ENCODE peak calls at places on chromosomes 6 and 20, in six cellular contexts. G is HepG2, F is endothelial cell of umbilical vein, J is trophoblast cell, B is HCT116, Z is neural progenitor cell. U is an unnamed sample.

GRCh38 chr6:142839686-142840040 is 105.3 kb downstream of the HIVEP2 start:
- DNase-seq in B (no peak), F (peak; percentile 18), G (no peak), J (no peak), Z (no peak), U (no peak)

GRCh38 chr6:97097068-97098047 is 172.8 kb downstream of the KLHL32 start:
- DNase-seq in F (peak; percentile 2), G (no peak), B (no peak), Z (no peak), J (no peak), U (peak; percentile 15)

GRCh38 chr6:119148102-119148824 is 69.8 kb upstream of the FAM184A start:
- DNase-seq in G (peak; percentile 79), J (peak; percentile 88), B (peak; percentile 62), Z (peak; percentile 63), F (peak; percentile 72), U (peak; percentile 79)

GRCh38 chr6:161151660-161152526 is 122.0 kb downstream of the AGPAT4 start:
- DNase-seq in Z (no peak), G (no peak), J (no peak), F (no peak), B (no peak), U (no peak)

GRCh38 chr6:38436726-38437465 is 202.8 kb downstream of the BTBD9 start:
- DNase-seq in B (peak; percentile 22), F (peak; percentile 65), Z (peak; percentile 12), J (no peak), G (no peak), U (peak; percentile 93)

GRCh38 chr6:43951756-43952675 is 175.2 kb downstream of the MRPL14 start:
- DNase-seq in Z (no peak), B (no peak), J (no peak), G (peak; percentile 31), F (no peak), U (no peak)

GRCh38 chr6:109872968-109873545 is 105.1 kb upstream of the GPR6 start:
- DNase-seq in G (no peak), J (no peak), Z (no peak), B (no peak), F (no peak), U (no peak)

GRCh38 chr6:15816661-15817060 is 153.8 kb upstream of the DTNBP1 start:
- DNase-seq in F (no peak), J (peak; percentile 85), Z (no peak), G (no peak), B (no peak), U (no peak)

GRCh38 chr20:24339179-24339578 is 130.2 kb upstream of the SYNDIG1 start:
- DNase-seq in G (no peak), F (no peak), J (no peak), Z (no peak), B (no peak), U (no peak)

GRCh38 chr6:100289285-100289684 is 175.4 kb downstream of the SIM1 start:
- DNase-seq in F (no peak), Z (no peak), J (no peak), B (no peak), G (peak; percentile 17), U (peak; percentile 61)

GRCh38 chr6:150881911-150882481 is 16.5 kb downstream of the MTHFD1L start:
- DNase-seq in B (no peak), J (peak; percentile 85), Z (peak; percentile 82), F (peak; percentile 98), G (peak; percentile 97), U (peak; percentile 88)
- H2AFZ ChIP-seq in B (no peak overlapping the region), J (no peak overlapping the region), Z (no peak overlapping the region), F (no peak overlapping the region), G (no peak overlapping the region), U (no peak overlapping the region)

GRCh38 chr6:150713876-150714275 is 114.2 kb downstream of the PLEKHG1 start:
- DNase-seq in B (no peak), F (no peak), J (peak; percentile 83), G (no peak), Z (peak; percentile 44), U (no peak)
- H2AFZ ChIP-seq in B (no peak overlapping the region), F (no peak overlapping the region), J (peak overlapping the region; percentile 83), G (no peak overlapping the region), Z (no peak overlapping the region), U (no peak overlapping the region)

DNA sequence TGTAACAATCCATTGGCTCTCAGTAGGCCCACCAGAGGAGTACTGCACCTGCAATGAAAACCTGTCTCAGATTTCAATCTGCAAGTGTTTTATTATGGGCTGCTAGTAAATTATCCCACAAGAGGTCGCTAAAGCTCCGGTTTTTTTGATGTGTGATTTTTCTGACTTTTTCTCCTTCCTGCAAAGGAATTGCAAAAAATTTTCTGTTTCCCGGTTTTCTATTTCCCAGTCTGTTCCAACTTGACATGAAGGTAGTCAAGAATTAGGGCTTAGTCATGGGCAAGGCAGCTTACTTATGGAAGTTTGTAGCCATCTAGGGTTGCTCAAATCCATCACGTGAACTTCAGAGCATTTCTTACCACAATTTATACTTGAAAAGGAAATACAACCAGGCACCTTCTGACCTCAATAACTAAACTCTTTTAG is 38.5 kb upstream of the AHI1 start:
- DNase-seq in F (peak; percentile 70), J (peak; percentile 93), G (peak; percentile 40), B (peak; percentile 31), Z (peak; percentile 48), U (peak; percentile 78)
- H2AFZ ChIP-seq in F (peak overlapping the region; percentile 48), J (no peak overlapping the region), G (no peak overlapping the region), B (no peak overlapping the region), Z (peak overlapping the region; percentile 55), U (no peak overlapping the region)

DNA sequence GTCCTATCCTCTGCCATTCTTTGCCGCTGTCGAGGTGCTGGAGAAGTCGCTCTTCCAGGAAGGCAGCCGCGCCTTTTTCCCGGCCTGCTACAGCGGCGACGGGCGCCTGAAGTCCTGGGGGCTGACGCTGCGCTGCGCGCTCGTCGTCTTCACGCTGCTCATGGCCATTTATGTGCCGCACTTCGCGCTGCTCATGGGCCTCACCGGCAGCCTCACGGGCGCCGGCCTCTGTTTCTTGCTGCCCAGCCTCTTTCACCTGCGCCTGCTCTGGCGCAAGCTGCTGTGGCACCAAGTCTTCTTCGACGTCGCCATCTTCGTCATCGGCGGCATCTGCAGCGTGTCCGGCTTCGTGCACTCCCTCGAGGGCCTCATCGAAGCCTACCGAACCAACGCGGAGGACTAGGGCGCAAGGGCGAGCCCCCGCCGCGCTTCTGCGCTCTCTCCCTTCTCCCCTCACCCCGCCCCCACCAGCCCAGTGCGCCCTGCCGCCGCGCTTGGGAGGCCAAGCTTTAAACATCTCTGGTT is 4.0 kb downstream of the SLC32A1 start:
- DNase-seq in Z (peak; percentile 67), G (no peak), F (no peak), B (no peak), J (no peak), U (no peak)
- H2AFZ ChIP-seq in Z (peak overlapping the region; percentile 53), G (no peak overlapping the region), F (no peak overlapping the region), B (no peak overlapping the region), J (no peak overlapping the region), U (no peak overlapping the region)

DNA sequence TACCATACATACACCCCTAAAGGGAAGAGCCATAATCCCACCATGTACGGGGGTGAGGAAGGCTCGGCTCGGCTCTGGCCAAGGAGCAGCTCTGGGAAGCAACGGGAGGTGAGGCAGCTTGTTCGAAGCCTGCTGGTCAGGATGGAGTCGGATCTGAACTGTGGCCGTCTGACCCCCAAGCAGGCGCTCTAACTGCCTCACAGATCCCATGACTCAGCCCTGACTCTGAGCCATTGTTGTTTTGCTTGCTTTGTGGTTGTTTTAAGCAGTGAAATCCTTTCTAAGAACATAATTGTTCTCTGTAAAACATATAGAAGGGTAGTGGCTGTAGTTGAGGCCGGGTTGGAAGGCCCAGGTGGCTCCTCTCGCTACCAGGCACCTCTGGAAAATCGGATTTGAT is 10.9 kb downstream of the C6orf132 start:
- DNase-seq in B (no peak), G (no peak), F (peak; percentile 82), J (no peak), Z (no peak), U (peak; percentile 90)
- H2AFZ ChIP-seq in B (no peak overlapping the region), G (no peak overlapping the region), F (peak overlapping the region; percentile 48), J (no peak overlapping the region), Z (no peak overlapping the region), U (no peak overlapping the region)

GRCh38 chr20:402898-403581 is 5.1 kb upstream of the RBCK1 start:
- DNase-seq in Z (no peak), B (no peak), F (no peak), J (no peak), G (no peak), U (no peak)

GRCh38 chr20:404088-404487 is 4.0 kb upstream of the RBCK1 start:
- DNase-seq in G (no peak), B (no peak), F (no peak), J (no peak), Z (no peak), U (no peak)

GRCh38 chr20:401682-402495 is 6.2 kb upstream of the RBCK1 start:
- DNase-seq in J (peak; percentile 54), G (peak; percentile 100), F (no peak), B (peak; percentile 94), Z (no peak), U (peak; percentile 99)

GRCh38 chr20:403582-403957 is 4.5 kb upstream of the RBCK1 start:
- DNase-seq in J (no peak), Z (no peak), F (no peak), B (no peak), G (no peak), U (no peak)

GRCh38 chr20:402496-402885 is 5.6 kb upstream of the RBCK1 start:
- DNase-seq in Z (no peak), F (no peak), J (no peak), G (no peak), B (no peak), U (no peak)
- H2AFZ ChIP-seq in Z (no peak overlapping the region), F (no peak overlapping the region), J (no peak overlapping the region), G (no peak overlapping the region), B (no peak overlapping the region), U (no peak overlapping the region)

U was measured in PC-3.